ENCODE peak calls at places on chromosomes 11 and 22, in five cellular contexts. U is H1, K is uterus, D is pancreas, T is right lobe of liver. R is an unnamed sample. For H3K4me1 and H3K9me3, the result is how much of the 10 kb centered on the place peaks cover.

GRCh38 chr11:20647976-20648565 is 21.3 kb upstream of the NELL1 start:
- DNase-seq in U (no peak), K (no peak), D (peak), T (no peak), R (no peak)

GRCh38 chr11:66659785-66660184 is 17.9 kb downstream of the RBM4B start:
- DNase-seq in U (no peak), K (no peak), D (no peak), T (no peak), R (no peak)

GRCh38 chr11:123560001-123560400 is 94.4 kb downstream of the SCN3B start:
- DNase-seq in U (no peak), K (peak), D (peak), T (no peak), R (peak)

GRCh38 chr11:33500331-33500730 is 200.3 kb downstream of the C11orf91 start:
- DNase-seq in U (no peak), K (no peak), D (no peak), T (no peak), R (no peak)

GRCh38 chr11:128573674-128574073 is 13.7 kb downstream of the ETS1 start:
- DNase-seq in U (no peak), K (no peak), D (no peak), T (no peak), R (no peak)

GRCh38 chr11:126257764-126258163 is 10.9 kb downstream of the SRPRA start:
- DNase-seq in U (no peak), K (no peak), D (no peak), T (no peak), R (no peak)

GRCh38 chr11:44903518-44903917 is 47.2 kb downstream of the TP53I11 start:
- DNase-seq in U (no peak), K (no peak), D (no peak), T (no peak), R (no peak)

GRCh38 chr11:96228472-96228871 is 114.5 kb downstream of the MAML2 start:
- DNase-seq in U (no peak), K (peak), D (peak), T (peak), R (peak)

GRCh38 chr11:34636127-34636526 is 15.2 kb downstream of the EHF start:
- DNase-seq in U (no peak), K (no peak), D (no peak), T (no peak), R (no peak)

GRCh38 chr11:107916671-107917241 is 11.5 kb upstream of the RAB39A start:
- DNase-seq in U (no peak), K (no peak), D (no peak), T (peak), R (no peak)

GRCh38 chr11:12543596-12544415 is 130.4 kb upstream of the TEAD1 start:
- DNase-seq in U (no peak), K (no peak), D (no peak), T (no peak), R (no peak)

GRCh38 chr22:37018815-37019308 is 385 bp downstream of the TST start:
- DNase-seq in U (no peak), K (peak), D (no peak), T (peak), R (peak)

GRCh38 chr11:5243845-5244180 is 5.8 kb downstream of the HBG1 start:
- DNase-seq in U (no peak), K (no peak), D (no peak), T (no peak), R (no peak)
- H3K4me1 ChIP-seq in U (under half), K (under half), D (under half), T (under half), R (under half)

GRCh38 chr22:48577014-48577690 is 1250.5 kb downstream of the BRD1 start:
- DNase-seq in U (no peak), K (no peak), D (no peak), T (no peak), R (peak)
- H3K9me3 ChIP-seq in U (under half), K (under half), D (under half), T (under half), R (under half)

GRCh38 chr11:1226981-1227550 is 4.2 kb downstream of the MUC5B start:
- DNase-seq in U (no peak), K (no peak), D (no peak), T (peak), R (peak)
- TF ChIP-seq CTCF in U (no peak), K (no peak), D (no peak), T (no peak), R (no peak)

DNA sequence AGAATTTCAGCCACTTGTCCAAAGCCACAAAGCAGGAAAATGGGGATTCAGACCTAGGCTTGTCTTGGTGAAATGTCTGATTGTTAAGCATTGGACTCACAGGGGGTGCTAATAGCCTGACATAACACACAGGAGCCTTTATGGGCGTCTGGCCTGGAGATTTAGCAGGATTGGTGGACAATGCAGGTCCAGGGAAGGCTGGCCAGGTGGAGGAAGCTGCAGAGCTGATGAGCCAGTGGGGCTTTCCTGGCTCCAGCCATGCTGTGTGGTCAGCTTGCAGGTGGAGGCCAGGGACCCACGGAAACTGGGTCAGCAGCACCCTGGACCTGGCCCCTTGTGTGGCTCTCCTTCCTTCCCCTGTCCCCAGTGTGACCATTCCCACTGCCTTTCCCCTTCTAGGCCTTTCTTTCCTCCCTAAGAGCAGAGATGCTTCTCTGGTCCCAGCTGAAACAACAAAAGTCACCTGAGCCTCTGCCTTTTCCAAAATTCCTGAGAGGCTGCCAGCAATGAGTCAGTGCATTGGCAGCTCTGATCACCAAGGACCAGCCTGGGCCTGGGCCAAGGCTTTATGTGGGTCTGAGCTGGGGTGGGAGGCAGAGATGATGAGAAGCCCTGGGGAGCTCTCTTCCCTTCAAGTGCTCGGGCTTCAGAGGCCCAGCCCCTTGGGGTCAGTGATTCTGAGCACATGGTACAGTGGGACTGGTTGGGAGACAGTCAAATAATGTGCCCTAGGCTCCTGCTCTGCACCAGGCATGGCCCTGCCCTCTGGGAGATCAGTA is 85.2 kb downstream of the CCDC81 start:
- DNase-seq in U (peak), K (peak), D (peak), T (peak), R (no peak)
- H3K4me1 ChIP-seq in U (under half), K (under half), D (under half), T (under half), R (under half)

GRCh38 chr22:38861927-38862326 is 10.1 kb downstream of the CBX6 start:
- DNase-seq in U (no peak), K (no peak), D (no peak), T (no peak), R (peak)

GRCh38 chr22:38859581-38860290 is 12.3 kb downstream of the CBX6 start:
- DNase-seq in U (no peak), K (no peak), D (no peak), T (no peak), R (peak)

GRCh38 chr22:38858492-38858891 is 13.5 kb downstream of the CBX6 start:
- DNase-seq in U (no peak), K (no peak), D (no peak), T (no peak), R (no peak)

GRCh38 chr22:38861170-38861874 is 10.7 kb downstream of the CBX6 start:
- DNase-seq in U (no peak), K (no peak), D (no peak), T (no peak), R (no peak)

GRCh38 chr22:38860291-38861169 is 11.5 kb downstream of the CBX6 start:
- DNase-seq in U (no peak), K (no peak), D (no peak), T (no peak), R (no peak)
- H3K9me3 ChIP-seq in U (under half), K (under half), D (under half), T (under half), R (under half)